ENCODE peak calls at places on chromosome X, in five cellular contexts. One of them, this sample, is unnamed.

GRCh38 chrX:154714925-154715324 is 36.0 kb downstream of the GAB3 start:
- DNase-seq in amniotic stem cell: peak
- DNase-seq in NCI-H2029 treated with DMSO at 0.1 percent for 48 hours: no peak
- DNase-seq in HCT116: peak
- DNase-seq in Kasumi-1: peak
- DNase-seq in this sample: no peak

GRCh38 chrX:119240356-119240755 is 4.3 kb downstream of the PGRMC1 start:
- DNase-seq in HCT116: no peak
- DNase-seq in NCI-H2029 treated with DMSO at 0.1 percent for 48 hours: no peak
- DNase-seq in Kasumi-1: no peak
- DNase-seq in amniotic stem cell: peak
- DNase-seq in this sample: no peak

GRCh38 chrX:54049801-54050200 is 5.5 kb upstream of the PHF8 start:
- DNase-seq in Kasumi-1: no peak
- DNase-seq in NCI-H2029 treated with DMSO at 0.1 percent for 48 hours: no peak
- DNase-seq in amniotic stem cell: no peak
- DNase-seq in HCT116: no peak
- DNase-seq in this sample: no peak

GRCh38 chrX:25204182-25204581 is 188.4 kb upstream of the ARX start:
- DNase-seq in amniotic stem cell: no peak
- DNase-seq in HCT116: no peak
- DNase-seq in Kasumi-1: no peak
- DNase-seq in NCI-H2029 treated with DMSO at 0.1 percent for 48 hours: no peak
- DNase-seq in this sample: no peak

GRCh38 chrX:20412871-20413486 is 146.3 kb upstream of the RPS6KA3 start:
- DNase-seq in NCI-H2029 treated with DMSO at 0.1 percent for 48 hours: no peak
- DNase-seq in Kasumi-1: peak
- DNase-seq in HCT116: no peak
- DNase-seq in amniotic stem cell: no peak
- DNase-seq in this sample: peak

GRCh38 chrX:50881028-50881427 is 29.5 kb upstream of the BMP15 start:
- DNase-seq in HCT116: no peak
- DNase-seq in Kasumi-1: no peak
- DNase-seq in amniotic stem cell: no peak
- DNase-seq in NCI-H2029 treated with DMSO at 0.1 percent for 48 hours: no peak
- DNase-seq in this sample: no peak

GRCh38 chrX:53047228-53047627 is 1.4 kb upstream of the GPR173 start:
- DNase-seq in HCT116: no peak
- DNase-seq in amniotic stem cell: no peak
- DNase-seq in Kasumi-1: no peak
- DNase-seq in NCI-H2029 treated with DMSO at 0.1 percent for 48 hours: no peak
- DNase-seq in this sample: no peak

GRCh38 chrX:12137982-12138365 is 299 bp upstream of the FRMPD4 start:
- DNase-seq in HCT116: no peak
- DNase-seq in amniotic stem cell: no peak
- DNase-seq in NCI-H2029 treated with DMSO at 0.1 percent for 48 hours: no peak
- DNase-seq in Kasumi-1: no peak
- DNase-seq in this sample: peak

GRCh38 chrX:133859336-133859735 is 126.1 kb downstream of the GPC3 start:
- DNase-seq in Kasumi-1: no peak
- DNase-seq in NCI-H2029 treated with DMSO at 0.1 percent for 48 hours: no peak
- DNase-seq in HCT116: no peak
- DNase-seq in amniotic stem cell: no peak
- DNase-seq in this sample: no peak

GRCh38 chrX:115589419-115589818 is 28.4 kb downstream of the PLS3 start:
- DNase-seq in HCT116: no peak
- DNase-seq in amniotic stem cell: no peak
- DNase-seq in Kasumi-1: no peak
- DNase-seq in NCI-H2029 treated with DMSO at 0.1 percent for 48 hours: no peak
- DNase-seq in this sample: no peak

GRCh38 chrX:129239371-129239770 is 283.9 kb downstream of the SMARCA1 start:
- DNase-seq in Kasumi-1: no peak
- DNase-seq in amniotic stem cell: no peak
- DNase-seq in NCI-H2029 treated with DMSO at 0.1 percent for 48 hours: no peak
- DNase-seq in HCT116: no peak
- DNase-seq in this sample: no peak

GRCh38 chrX:129654652-129655546 is at the start of gene APLN:
- DNase-seq in amniotic stem cell: no peak
- DNase-seq in HCT116: no peak
- DNase-seq in Kasumi-1: no peak
- DNase-seq in NCI-H2029 treated with DMSO at 0.1 percent for 48 hours: no peak
- DNase-seq in this sample: peak

GRCh38 chrX:144219035-144219434 is 335.2 kb downstream of the UBE2NL start:
- DNase-seq in HCT116: no peak
- DNase-seq in Kasumi-1: no peak
- DNase-seq in amniotic stem cell: no peak
- DNase-seq in NCI-H2029 treated with DMSO at 0.1 percent for 48 hours: no peak
- DNase-seq in this sample: no peak

GRCh38 chrX:101460669-101461068 is 24.6 kb upstream of the ARMCX4 start:
- DNase-seq in Kasumi-1: no peak
- DNase-seq in HCT116: no peak
- DNase-seq in NCI-H2029 treated with DMSO at 0.1 percent for 48 hours: no peak
- DNase-seq in amniotic stem cell: no peak
- DNase-seq in this sample: no peak

GRCh38 chrX:40628506-40628905 is 5.3 kb downstream of the MPC1L start:
- DNase-seq in NCI-H2029 treated with DMSO at 0.1 percent for 48 hours: no peak
- DNase-seq in Kasumi-1: no peak
- DNase-seq in HCT116: no peak
- DNase-seq in amniotic stem cell: no peak
- DNase-seq in this sample: no peak

GRCh38 chrX:101265869-101266428 is 25.2 kb downstream of the TAF7L start:
- DNase-seq in NCI-H2029 treated with DMSO at 0.1 percent for 48 hours: no peak
- DNase-seq in HCT116: no peak
- DNase-seq in Kasumi-1: no peak
- DNase-seq in amniotic stem cell: no peak
- DNase-seq in this sample: no peak

GRCh38 chrX:38891641-38892413 is 90.6 kb downstream of the MID1IP1 start:
- DNase-seq in NCI-H2029 treated with DMSO at 0.1 percent for 48 hours: no peak
- DNase-seq in Kasumi-1: no peak
- DNase-seq in HCT116: no peak
- DNase-seq in amniotic stem cell: no peak
- DNase-seq in this sample: no peak

GRCh38 chrX:11757729-11758399 is at the start of gene MSL3:
- DNase-seq in NCI-H2029 treated with DMSO at 0.1 percent for 48 hours: no peak
- DNase-seq in Kasumi-1: peak
- DNase-seq in HCT116: no peak
- DNase-seq in amniotic stem cell: peak
- DNase-seq in this sample: peak

GRCh38 chrX:9905288-9905687 is 61.9 kb upstream of the CLDN34 start:
- DNase-seq in HCT116: no peak
- DNase-seq in NCI-H2029 treated with DMSO at 0.1 percent for 48 hours: no peak
- DNase-seq in amniotic stem cell: peak
- DNase-seq in Kasumi-1: no peak
- DNase-seq in this sample: no peak

GRCh38 chrX:72048515-72049455 is 82.9 kb downstream of the RTL5 start:
- DNase-seq in NCI-H2029 treated with DMSO at 0.1 percent for 48 hours: no peak
- DNase-seq in HCT116: no peak
- DNase-seq in amniotic stem cell: no peak
- DNase-seq in Kasumi-1: peak
- DNase-seq in this sample: no peak

GRCh38 chrX:50697691-50698090 is 116.3 kb downstream of the SHROOM4 start:
- DNase-seq in NCI-H2029 treated with DMSO at 0.1 percent for 48 hours: no peak
- DNase-seq in Kasumi-1: no peak
- DNase-seq in amniotic stem cell: no peak
- DNase-seq in HCT116: no peak
- DNase-seq in this sample: no peak

GRCh38 chrX:22855693-22856092 is 144.1 kb upstream of the DDX53 start:
- DNase-seq in NCI-H2029 treated with DMSO at 0.1 percent for 48 hours: no peak
- DNase-seq in Kasumi-1: no peak
- DNase-seq in HCT116: no peak
- DNase-seq in amniotic stem cell: no peak
- DNase-seq in this sample: no peak

GRCh38 chrX:71068052-71068918 is at the start of gene SNX12:
- DNase-seq in HCT116: peak
- DNase-seq in NCI-H2029 treated with DMSO at 0.1 percent for 48 hours: peak
- DNase-seq in amniotic stem cell: peak
- DNase-seq in Kasumi-1: peak
- DNase-seq in this sample: peak

GRCh38 chrX:124217289-124218251 is 114.9 kb upstream of the TEX13D start:
- DNase-seq in Kasumi-1: peak
- DNase-seq in HCT116: no peak
- DNase-seq in NCI-H2029 treated with DMSO at 0.1 percent for 48 hours: peak
- DNase-seq in amniotic stem cell: no peak
- DNase-seq in this sample: no peak

GRCh38 chrX:103686199-103687072 is at the start of gene MORF4L2:
- DNase-seq in Kasumi-1: peak
- DNase-seq in HCT116: peak
- DNase-seq in amniotic stem cell: peak
- DNase-seq in NCI-H2029 treated with DMSO at 0.1 percent for 48 hours: peak
- DNase-seq in this sample: peak

GRCh38 chrX:154125356-154126040 is 18.5 kb upstream of the OPN1LW start:
- DNase-seq in NCI-H2029 treated with DMSO at 0.1 percent for 48 hours: no peak
- DNase-seq in Kasumi-1: no peak
- DNase-seq in amniotic stem cell: no peak
- DNase-seq in HCT116: no peak
- DNase-seq in this sample: peak

GRCh38 chrX:110699109-110699508 is 96.5 kb downstream of the CHRDL1 start:
- DNase-seq in HCT116: no peak
- DNase-seq in Kasumi-1: no peak
- DNase-seq in amniotic stem cell: no peak
- DNase-seq in NCI-H2029 treated with DMSO at 0.1 percent for 48 hours: no peak
- DNase-seq in this sample: no peak

GRCh38 chrX:15447985-15448639 is 45.0 kb downstream of the PIR start:
- DNase-seq in amniotic stem cell: no peak
- DNase-seq in HCT116: no peak
- DNase-seq in NCI-H2029 treated with DMSO at 0.1 percent for 48 hours: no peak
- DNase-seq in Kasumi-1: no peak
- DNase-seq in this sample: no peak

GRCh38 chrX:153640736-153641574 is 6.0 kb upstream of the DUSP9 start:
- DNase-seq in HCT116: no peak
- DNase-seq in NCI-H2029 treated with DMSO at 0.1 percent for 48 hours: no peak
- DNase-seq in amniotic stem cell: no peak
- DNase-seq in Kasumi-1: no peak
- DNase-seq in this sample: no peak

This sample was measured in left ventricle myocardium superior.